ENCODE peak calls at places on chromosomes 16 and 17, in five cellular contexts. M is thoracic aorta, N is uterus, L is dorsolateral prefrontal cortex, T is aorta. S is an unnamed sample.

GRCh38 chr16:76081936-76082335 is 195.3 kb upstream of the CNTNAP4 start:
- DNase-seq in M (no peak), T (no peak), N (no peak), L (no peak), S (no peak)

GRCh38 chr17:44262654-44263225 is 5.2 kb downstream of the SLC4A1 start:
- DNase-seq in N (no peak), T (no peak), M (no peak), L (no peak), S (no peak)

GRCh38 chr17:3890082-3890892 is 2.6 kb downstream of the CAMKK1 start:
- DNase-seq in L (peak), T (peak), M (peak), N (peak), S (peak)

GRCh38 chr17:9306086-9306485 is 269.5 kb downstream of the STX8 start:
- DNase-seq in T (no peak), M (no peak), N (no peak), L (no peak), S (no peak)

GRCh38 chr16:14036869-14037268 is 34.2 kb upstream of the MRTFB start:
- DNase-seq in T (no peak), L (no peak), M (no peak), N (no peak), S (no peak)

GRCh38 chr17:12422632-12423031 is 243.1 kb upstream of the MYOCD start:
- DNase-seq in M (no peak), N (peak), L (no peak), T (no peak), S (no peak)

GRCh38 chr17:44917456-44917855 is 2.2 kb upstream of the GFAP start:
- DNase-seq in N (no peak), T (peak), L (no peak), M (no peak), S (no peak)

GRCh38 chr16:84391151-84391873 is 23.0 kb downstream of the ATP2C2 start:
- DNase-seq in N (no peak), T (no peak), L (peak), M (no peak), S (peak)

GRCh38 chr16:27426423-27427408 is 24.7 kb downstream of the IL21R start:
- DNase-seq in N (no peak), T (peak), M (no peak), L (no peak), S (peak)

GRCh38 chr17:81132197-81132540 is 33.1 kb upstream of the PVALEF start:
- DNase-seq in T (no peak), L (no peak), N (no peak), M (no peak), S (no peak)
- H3K4me3 ChIP-seq in T (no peak), L (no peak), N (no peak), M (no peak), S (no peak)

GRCh38 chr16:58325941-58326340 is 31.1 kb upstream of the PRSS54 start:
- DNase-seq in M (no peak), L (no peak), T (no peak), N (no peak), S (no peak)

GRCh38 chr16:58329147-58329546 is 34.3 kb upstream of the PRSS54 start:
- DNase-seq in L (no peak), N (no peak), T (no peak), M (no peak), S (peak)

GRCh38 chr16:58333937-58334336 is 39.1 kb upstream of the PRSS54 start:
- DNase-seq in N (no peak), T (no peak), L (no peak), M (no peak), S (no peak)

GRCh38 chr16:58332997-58333700 is 38.3 kb upstream of the PRSS54 start:
- DNase-seq in L (no peak), M (no peak), T (no peak), N (no peak), S (no peak)

GRCh38 chr16:58331024-58331707 is 36.3 kb upstream of the PRSS54 start:
- DNase-seq in L (no peak), N (no peak), M (no peak), T (no peak), S (no peak)
- H3K4me3 ChIP-seq in L (no peak), N (no peak), M (no peak), T (no peak), S (no peak)

DNA sequence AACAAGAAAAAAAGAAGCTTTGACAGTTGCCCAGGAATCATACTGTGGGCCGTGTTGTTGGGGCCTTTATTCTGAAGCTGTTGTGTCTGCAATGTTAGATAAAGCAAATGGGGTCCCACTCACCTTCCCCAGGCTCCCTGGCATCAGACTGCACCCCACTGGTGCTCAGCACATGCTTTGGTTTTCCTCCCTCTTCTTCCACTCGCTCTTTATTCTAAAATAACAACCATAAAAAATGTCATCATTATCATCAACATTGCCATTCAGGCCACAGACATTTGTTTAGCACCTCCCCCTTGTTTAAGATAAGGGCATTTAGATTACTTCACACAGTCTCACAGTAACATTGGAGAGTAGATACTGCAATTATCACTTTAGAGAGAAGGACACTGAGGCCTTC is 8.2 kb downstream of the MYLK3 start:
- DNase-seq in M (no peak), L (no peak), N (no peak), T (no peak), S (no peak)
- H3K4me3 ChIP-seq in M (no peak), L (no peak), N (no peak), T (no peak), S (no peak)

GRCh38 chr17:57484826-57485565 is 228.7 kb downstream of the MSI2 start:
- DNase-seq in T (no peak), N (no peak), L (no peak), M (no peak), S (no peak)
- H3K4me3 ChIP-seq in T (no peak), N (no peak), L (no peak), M (no peak), S (no peak)